ENCODE peak calls at places on chromosomes 12 and 14, in six cellular contexts. J is NCI-H2081 treated with DMSO at 0.1 percent for 48 hours; X is stimulated activated CD4-positive, alpha-beta T cell treated with anti-CD3 and anti-CD28 coated beads, TNF-alpha, amount 100 ng/mL, for 1 hour; U is stomach; W is dorsolateral prefrontal cortex; L is lung. R is an unnamed sample.

GRCh38 chr14:77059276-77059934 is 30.9 kb upstream of the IRF2BPL start:
- DNase-seq in L (no peak), W (peak; percentile 67), J (no peak), U (peak; percentile 56), X (no peak), R (no peak)

GRCh38 chr12:107655281-107656065 is 30.1 kb upstream of the PWP1 start:
- DNase-seq in X (no peak), W (no peak), L (no peak), J (no peak), U (no peak), R (no peak)

GRCh38 chr12:55634186-55634585 is 2.5 kb upstream of the OR10P1 start:
- DNase-seq in W (no peak), U (no peak), X (no peak), J (no peak), L (no peak), R (no peak)

GRCh38 chr14:50232276-50232642 is 881 bp upstream of the SOS2 start:
- DNase-seq in U (no peak), W (no peak), L (no peak), J (no peak), X (no peak), R (no peak)

GRCh38 chr14:23695220-23695999 is 59.2 kb downstream of the DHRS2 start:
- DNase-seq in X (no peak), J (no peak), U (peak; percentile 49), W (no peak), L (no peak), R (no peak)

GRCh38 chr14:78010688-78011087 is 159.5 kb upstream of the NRXN3 start:
- DNase-seq in J (no peak), L (peak; percentile 18), U (no peak), X (no peak), W (no peak), R (no peak)

GRCh38 chr12:66051361-66051760 is 79.2 kb downstream of the LLPH start:
- DNase-seq in J (no peak), U (no peak), L (no peak), X (no peak), W (no peak), R (no peak)

GRCh38 chr12:87127272-87127671 is 871.1 kb upstream of the MGAT4C start:
- DNase-seq in J (no peak), U (no peak), L (no peak), W (no peak), X (no peak), R (peak; percentile 82)

GRCh38 chr14:103028161-103028767 is 29.1 kb downstream of the CDC42BPB start:
- DNase-seq in W (no peak), L (no peak), J (no peak), U (no peak), X (no peak), R (no peak)

GRCh38 chr12:30990316-30990715 is 63.8 kb downstream of the TSPAN11 start:
- DNase-seq in X (no peak), L (no peak), W (no peak), U (no peak), J (no peak), R (no peak)

GRCh38 chr12:53200107-53200457 is 7.0 kb downstream of the ITGB7 start:
- DNase-seq in X (no peak), W (no peak), J (no peak), L (no peak), U (no peak), R (no peak)

GRCh38 chr12:52442600-52443061 is 8.5 kb upstream of the KRT75 start:
- DNase-seq in W (no peak), J (no peak), U (no peak), X (no peak), L (no peak), R (no peak)

GRCh38 chr14:83874662-83875061 is 1655.3 kb upstream of the FLRT2 start:
- DNase-seq in X (no peak), L (no peak), W (no peak), J (no peak), U (no peak), R (no peak)

GRCh38 chr14:37810094-37810801 is 214.8 kb downstream of the TTC6 start:
- DNase-seq in J (no peak), L (no peak), W (no peak), U (no peak), X (no peak), R (no peak)

GRCh38 chr12:117733292-117733805 is 235.4 kb downstream of the KSR2 start:
- DNase-seq in W (no peak), J (no peak), L (no peak), X (no peak), U (no peak), R (peak; percentile 22)

GRCh38 chr12:100877776-100878175 is 83.2 kb downstream of the ANO4 start:
- DNase-seq in X (no peak), W (no peak), J (no peak), U (no peak), L (no peak), R (no peak)

GRCh38 chr14:81565441-81566290 is 32.0 kb upstream of the SEL1L start:
- DNase-seq in X (no peak), U (no peak), L (no peak), W (no peak), J (no peak), R (peak; percentile 3)

GRCh38 chr12:6769003-6769389 is 2.8 kb downstream of the PTMS start:
- DNase-seq in X (no peak), U (no peak), J (no peak), L (no peak), W (no peak), R (peak; percentile 74)

GRCh38 chr12:124506145-124506831 is 61.1 kb downstream of the NCOR2 start:
- DNase-seq in W (no peak), X (no peak), L (peak; percentile 70), U (peak; percentile 74), J (peak; percentile 31), R (peak; percentile 50)

GRCh38 chr12:77058740-77059139 is 6.6 kb downstream of the E2F7 start:
- DNase-seq in X (no peak), L (no peak), U (no peak), W (no peak), J (no peak), R (no peak)

GRCh38 chr12:63978519-63978918 is 134.0 kb downstream of the SRGAP1 start:
- DNase-seq in X (no peak), L (no peak), W (no peak), U (no peak), J (no peak), R (no peak)

GRCh38 chr14:34650786-34651584 is 21.0 kb upstream of the SNX6 start:
- DNase-seq in X (no peak), W (no peak), J (no peak), L (no peak), U (no peak), R (no peak)

GRCh38 chr14:22112004-22112403 is 438.4 kb upstream of the OR4E1 start:
- DNase-seq in W (no peak), J (no peak), U (no peak), X (peak; percentile 43), L (no peak), R (no peak)

GRCh38 chr12:49332891-49333371 is 4.1 kb downstream of the C1QL4 start:
- DNase-seq in U (peak; percentile 24), W (no peak), X (no peak), J (no peak), L (no peak), R (no peak)

GRCh38 chr14:102481791-102482238 is 27.8 kb downstream of the ANKRD9 start:
- DNase-seq in L (no peak), X (no peak), J (no peak), U (no peak), W (no peak), R (no peak)

R was measured in cerebellum.